ENCODE peak calls at places on chromosome 10, in ten cellular contexts. G, L, Y, W, I, T, R, C, J and D are unnamed samples.

GRCh38 chr10:50310560-50311174 is 59.4 kb upstream of the ASAH2 start:
- DNase-seq in G (peak), L (peak), Y (no peak), W (no peak), I (peak), T (peak), R (no peak), C (peak), J (no peak), D (no peak)

GRCh38 chr10:119149723-119150122 is 15.8 kb downstream of the SFXN4 start:
- DNase-seq in G (no peak), L (no peak), Y (no peak), W (no peak), I (no peak), T (peak), R (no peak), C (no peak), J (no peak), D (no peak)

GRCh38 chr10:3287566-3288445 is 115.2 kb upstream of the PITRM1 start:
- DNase-seq in G (no peak), L (peak), Y (no peak), W (no peak), I (no peak), T (no peak), R (no peak), C (peak), J (no peak), D (no peak)

GRCh38 chr10:60978287-60979115 is 34.5 kb upstream of the RHOBTB1 start:
- DNase-seq in G (no peak), L (no peak), Y (no peak), W (no peak), I (no peak), T (no peak), R (no peak), C (no peak), J (no peak), D (no peak)

GRCh38 chr10:126468876-126469643 is 80.8 kb upstream of the ADAM12 start:
- DNase-seq in G (no peak), L (no peak), Y (no peak), W (peak), I (peak), T (no peak), R (no peak), C (no peak), J (no peak), D (no peak)

GRCh38 chr10:11515596-11516418 is 95.6 kb downstream of the USP6NL start:
- DNase-seq in G (no peak), L (peak), Y (peak), W (peak), I (peak), T (peak), R (no peak), C (peak), J (peak), D (no peak)

GRCh38 chr10:114547466-114547865 is 110.6 kb downstream of the ABLIM1 start:
- DNase-seq in G (no peak), L (no peak), Y (no peak), W (no peak), I (no peak), T (no peak), R (no peak), C (no peak), J (no peak), D (no peak)

GRCh38 chr10:58511765-58512469 is 755 bp upstream of the BICC1 start:
- DNase-seq in G (peak), L (no peak), Y (no peak), W (no peak), I (no peak), T (peak), R (no peak), C (peak), J (no peak), D (no peak)

GRCh38 chr10:79019961-79020491 is 48.7 kb upstream of the ZMIZ1 start:
- DNase-seq in G (no peak), L (peak), Y (no peak), W (peak), I (no peak), T (no peak), R (no peak), C (no peak), J (no peak), D (no peak)

GRCh38 chr10:62582804-62583208 is 208.6 kb downstream of the ZNF365 start:
- DNase-seq in G (no peak), L (no peak), Y (peak), W (peak), I (no peak), T (no peak), R (no peak), C (peak), J (no peak), D (no peak)

GRCh38 chr10:99276848-99277486 is 41.3 kb upstream of the HPSE2 start:
- DNase-seq in G (no peak), L (no peak), Y (no peak), W (peak), I (no peak), T (no peak), R (no peak), C (no peak), J (no peak), D (no peak)

GRCh38 chr10:25725917-25726716 is 207.9 kb upstream of the MYO3A start:
- DNase-seq in G (peak), L (peak), Y (peak), W (peak), I (peak), T (peak), R (no peak), C (peak), J (no peak), D (no peak)

GRCh38 chr10:18313626-18314025 is 173.4 kb downstream of the CACNB2 start:
- DNase-seq in G (no peak), L (no peak), Y (no peak), W (no peak), I (no peak), T (no peak), R (no peak), C (no peak), J (no peak), D (no peak)

GRCh38 chr10:86295351-86295750 is 71.2 kb downstream of the GRID1 start:
- DNase-seq in G (no peak), L (no peak), Y (no peak), W (no peak), I (no peak), T (no peak), R (no peak), C (peak), J (no peak), D (no peak)

GRCh38 chr10:59562126-59562525 is 147.5 kb downstream of the SLC16A9 start:
- DNase-seq in G (no peak), L (no peak), Y (no peak), W (no peak), I (no peak), T (no peak), R (no peak), C (no peak), J (no peak), D (no peak)

GRCh38 chr10:26437637-26438461 is at the start of gene APBB1IP:
- DNase-seq in G (peak), L (no peak), Y (peak), W (peak), I (peak), T (peak), R (peak), C (peak), J (no peak), D (no peak)

GRCh38 chr10:75195035-75195763 is 15.4 kb upstream of the VDAC2 start:
- DNase-seq in G (no peak), L (no peak), Y (peak), W (peak), I (no peak), T (no peak), R (no peak), C (no peak), J (no peak), D (no peak)

GRCh38 chr10:124290095-124290795 is 128.5 kb downstream of the OAT start:
- DNase-seq in G (no peak), L (no peak), Y (peak), W (peak), I (no peak), T (no peak), R (no peak), C (peak), J (no peak), D (no peak)

GRCh38 chr10:74189999-74190421 is 39.0 kb downstream of the ADK start:
- DNase-seq in G (no peak), L (no peak), Y (peak), W (peak), I (peak), T (no peak), R (no peak), C (no peak), J (no peak), D (no peak)

GRCh38 chr10:76543655-76544054 is 1094.0 kb downstream of the KCNMA1 start:
- DNase-seq in G (no peak), L (no peak), Y (no peak), W (peak), I (no peak), T (no peak), R (no peak), C (no peak), J (no peak), D (no peak)

GRCh38 chr10:17019696-17020095 is 109.9 kb downstream of the CUBN start:
- DNase-seq in G (no peak), L (no peak), Y (no peak), W (no peak), I (no peak), T (no peak), R (no peak), C (no peak), J (no peak), D (no peak)

GRCh38 chr10:72074413-72075183 is 13.8 kb downstream of the SPOCK2 start:
- DNase-seq in G (no peak), L (no peak), Y (no peak), W (no peak), I (no peak), T (no peak), R (no peak), C (no peak), J (no peak), D (no peak)

GRCh38 chr10:124389613-124390361 is 28.9 kb downstream of the OAT start:
- DNase-seq in G (no peak), L (no peak), Y (no peak), W (no peak), I (no peak), T (no peak), R (no peak), C (no peak), J (no peak), D (no peak)

GRCh38 chr10:126409821-126410220 is 21.5 kb upstream of the ADAM12 start:
- DNase-seq in G (no peak), L (no peak), Y (no peak), W (no peak), I (no peak), T (no peak), R (no peak), C (no peak), J (no peak), D (no peak)

GRCh38 chr10:184911-185310 is 49.7 kb downstream of the ZMYND11 start:
- DNase-seq in G (no peak), L (no peak), Y (no peak), W (peak), I (no peak), T (no peak), R (no peak), C (no peak), J (no peak), D (no peak)

GRCh38 chr10:107037192-107038122 is 127.0 kb downstream of the SORCS1 start:
- DNase-seq in G (no peak), L (no peak), Y (no peak), W (no peak), I (no peak), T (no peak), R (no peak), C (no peak), J (no peak), D (no peak)

GRCh38 chr10:48580236-48580635 is 24.6 kb downstream of the ARHGAP22 start:
- DNase-seq in G (no peak), L (no peak), Y (no peak), W (no peak), I (no peak), T (no peak), R (no peak), C (no peak), J (no peak), D (no peak)

GRCh38 chr10:42691361-42692120 is 53.2 kb upstream of the ZNF33B start:
- DNase-seq in G (no peak), L (peak), Y (no peak), W (no peak), I (no peak), T (no peak), R (no peak), C (no peak), J (no peak), D (no peak)

GRCh38 chr10:113519616-113520015 is 33.2 kb upstream of the HABP2 start:
- DNase-seq in G (no peak), L (no peak), Y (no peak), W (no peak), I (no peak), T (no peak), R (no peak), C (no peak), J (no peak), D (no peak)

GRCh38 chr10:118457824-118458428 is 115.8 kb upstream of the FAM204A start:
- DNase-seq in G (no peak), L (no peak), Y (no peak), W (no peak), I (no peak), T (no peak), R (no peak), C (no peak), J (no peak), D (no peak)

GRCh38 chr10:60140681-60141632 is 234.6 kb upstream of the CCDC6 start:
- DNase-seq in G (peak), L (no peak), Y (no peak), W (peak), I (no peak), T (peak), R (no peak), C (peak), J (no peak), D (peak)

GRCh38 chr10:50541317-50541716 is 82.4 kb downstream of the SGMS1 start:
- DNase-seq in G (no peak), L (no peak), Y (no peak), W (no peak), I (no peak), T (no peak), R (no peak), C (no peak), J (no peak), D (no peak)

GRCh38 chr10:45180946-45181439 is 134.4 kb downstream of the OR13A1 start:
- DNase-seq in G (no peak), L (no peak), Y (no peak), W (no peak), I (no peak), T (no peak), R (no peak), C (no peak), J (no peak), D (no peak)

GRCh38 chr10:32187686-32188085 is 131.5 kb upstream of the KIF5B start:
- DNase-seq in G (no peak), L (no peak), Y (no peak), W (no peak), I (no peak), T (no peak), R (no peak), C (no peak), J (no peak), D (no peak)

GRCh38 chr10:32190890-32191491 is 134.8 kb upstream of the KIF5B start:
- DNase-seq in G (no peak), L (no peak), Y (no peak), W (peak), I (no peak), T (no peak), R (no peak), C (no peak), J (no peak), D (no peak)

DNA sequence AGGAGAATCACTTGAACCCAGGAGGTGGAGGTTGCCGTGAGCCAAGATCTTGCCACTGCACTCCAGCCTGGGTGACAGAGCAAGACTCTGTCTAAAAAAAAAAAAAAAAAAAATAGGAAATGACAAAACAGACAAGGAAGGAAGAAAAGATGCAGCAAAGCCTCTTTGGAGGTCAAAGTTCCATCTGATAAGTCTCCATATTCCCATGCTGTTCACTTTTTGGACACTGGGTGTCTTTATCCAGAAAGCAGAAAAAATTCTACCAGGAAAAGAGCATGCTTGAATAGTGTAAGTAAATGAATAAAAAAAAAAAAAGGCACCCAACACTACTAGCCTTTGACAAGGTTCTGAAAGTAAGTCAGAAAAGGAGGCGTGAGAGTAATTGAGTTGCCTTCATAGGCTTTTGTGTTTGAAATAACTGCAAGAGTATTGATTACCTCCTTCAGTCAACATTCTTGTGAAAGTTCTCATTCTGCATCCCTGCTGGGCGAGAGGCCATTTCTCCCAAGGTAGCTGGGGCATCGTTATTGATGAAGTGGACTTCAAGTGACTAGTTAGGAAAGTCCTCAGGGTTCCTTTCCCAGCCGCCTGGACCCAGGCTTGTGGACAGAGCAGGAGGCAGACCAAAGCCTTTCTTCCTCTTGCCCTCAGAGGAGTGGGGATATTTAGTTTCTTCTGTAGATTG is 133.3 kb upstream of the KIF5B start:
- DNase-seq in G (no peak), L (no peak), Y (no peak), W (peak), I (no peak), T (no peak), R (no peak), C (peak), J (no peak), D (peak)
- TF ChIP-seq CTCF in G (peak), L (peak), Y (peak), W (peak), I (no peak), T (no peak), R (no peak), C (peak), J (no peak), D (peak)

DNA sequence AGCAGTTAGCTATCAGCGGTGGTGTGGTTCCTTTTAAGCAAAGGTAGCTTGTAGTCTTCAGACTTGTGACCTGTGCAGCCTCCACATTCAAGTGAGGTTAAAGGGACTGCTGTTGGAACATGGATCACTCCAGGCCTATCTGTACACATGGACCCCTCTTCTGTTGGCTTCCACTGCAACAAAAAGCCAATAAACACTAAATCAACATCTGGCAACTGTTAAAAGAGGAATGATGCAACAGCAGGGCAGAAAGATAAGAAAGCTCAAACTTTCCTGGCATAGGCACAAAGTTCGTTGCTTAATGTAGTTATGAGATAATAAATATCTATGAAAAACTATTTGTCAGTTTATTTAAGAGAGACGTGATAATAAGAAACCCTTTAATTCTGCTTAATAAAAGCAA is 4.0 kb upstream of the MINPP1 start:
- DNase-seq in G (no peak), L (no peak), Y (no peak), W (peak), I (no peak), T (no peak), R (no peak), C (peak), J (no peak), D (no peak)
- TF ChIP-seq CTCF in G (no peak), L (no peak), Y (no peak), W (no peak), I (no peak), T (no peak), R (no peak), C (no peak), J (no peak), D (no peak)

GRCh38 chr10:133050376-133050775 is 37.3 kb upstream of the ADGRA1 start:
- DNase-seq in G (no peak), L (no peak), Y (no peak), W (no peak), I (no peak), T (no peak), R (no peak), C (no peak), J (no peak), D (no peak)
- TF ChIP-seq CTCF in G (no peak), L (no peak), Y (no peak), W (no peak), I (no peak), T (no peak), R (no peak), C (no peak), J (no peak), D (no peak)

DNA sequence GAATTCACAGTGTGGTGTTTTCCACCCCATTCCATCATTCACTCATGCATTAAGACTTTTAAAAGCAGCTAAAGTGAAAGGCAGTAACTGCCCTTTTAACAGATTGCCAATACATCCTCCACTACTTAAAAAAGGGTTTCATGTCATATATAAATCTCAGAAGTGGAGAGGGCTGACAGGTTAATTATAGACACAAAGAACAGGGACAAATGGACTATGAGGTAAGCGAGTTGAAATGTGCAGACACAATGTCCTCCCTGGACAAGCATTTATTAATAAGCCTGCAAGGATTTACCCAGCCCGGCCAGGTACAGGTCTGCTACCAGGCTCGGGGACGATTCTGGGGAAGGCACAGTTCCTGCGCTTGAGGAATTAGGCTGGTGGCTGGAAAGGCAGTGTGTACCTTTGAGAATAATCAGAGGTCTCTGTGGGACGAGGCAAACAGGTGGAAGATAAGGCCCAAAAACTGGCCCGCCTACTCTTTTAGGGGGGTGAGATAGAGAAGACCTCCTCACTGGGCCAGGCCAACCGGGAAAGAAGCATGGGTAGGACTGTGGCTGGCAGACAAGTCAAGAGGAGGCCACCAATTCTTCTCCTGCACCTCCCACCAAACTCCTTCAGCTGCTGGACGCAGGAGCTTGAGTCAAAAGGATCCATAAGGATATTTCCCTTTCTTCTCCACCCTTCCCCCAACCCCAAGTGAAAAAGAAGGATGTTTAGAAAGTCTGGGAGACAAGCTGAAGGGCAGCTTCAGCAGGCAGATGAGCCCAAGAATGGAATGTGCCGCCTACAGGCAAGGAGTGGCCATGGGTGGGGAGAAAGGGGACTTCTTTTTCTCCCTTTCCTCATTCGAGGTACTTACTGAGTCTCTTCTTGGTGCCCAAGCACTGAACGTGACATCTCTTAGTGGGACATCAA is 1.5 kb downstream of the PDLIM1 start:
- DNase-seq in G (no peak), L (no peak), Y (no peak), W (no peak), I (no peak), T (no peak), R (no peak), C (peak), J (no peak), D (no peak)
- TF ChIP-seq CTCF in G (no peak), L (no peak), Y (peak), W (no peak), I (no peak), T (peak), R (no peak), C (peak), J (peak), D (peak)

DNA sequence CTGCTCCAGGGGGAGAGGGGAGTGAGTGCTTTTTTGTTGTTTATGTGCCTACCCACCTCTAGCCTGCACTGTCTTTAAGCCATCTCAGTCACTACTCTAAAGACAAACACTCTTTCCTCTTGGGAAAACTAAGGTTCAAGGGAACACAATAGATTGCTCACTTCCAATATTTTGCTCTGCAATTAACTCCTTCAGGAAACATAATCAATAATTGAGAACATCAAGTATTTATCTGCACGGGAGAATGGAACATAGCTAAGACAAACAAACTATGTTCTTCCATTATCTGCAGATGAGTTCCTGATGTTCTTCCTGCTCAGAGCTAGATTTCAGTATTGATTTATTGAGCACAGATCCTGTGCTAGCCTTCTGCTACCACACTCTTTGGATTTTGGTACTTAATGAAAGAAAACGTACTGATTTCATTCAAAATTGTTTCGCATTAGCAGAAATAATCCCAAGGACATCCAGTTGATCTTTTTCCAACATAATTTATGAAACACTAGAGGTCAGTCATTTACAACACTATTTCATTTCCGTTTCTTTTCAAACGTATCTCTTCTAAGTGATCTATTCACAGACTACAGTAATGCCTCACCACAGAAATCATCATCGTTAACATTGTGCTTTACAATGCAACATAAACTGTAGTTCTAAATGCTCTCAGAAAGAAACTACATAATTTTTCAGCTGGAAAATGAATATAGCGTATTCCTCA is 8.3 kb downstream of the NEBL start:
- DNase-seq in G (no peak), L (no peak), Y (no peak), W (peak), I (no peak), T (no peak), R (no peak), C (no peak), J (no peak), D (no peak)
- TF ChIP-seq CTCF in G (no peak), L (no peak), Y (no peak), W (no peak), I (no peak), T (no peak), R (no peak), C (no peak), J (no peak), D (no peak)